ENCODE peak calls at places on chromosome 6, in nine cellular contexts. One of them, this sample, is unnamed.

GRCh38 chr6:17928514-17929430 is 58.7 kb downstream of the KIF13A start:
- DNase-seq in KBM-7: no peak
- DNase-seq in ovary: no peak
- DNase-seq in spleen: no peak
- DNase-seq in cardiac muscle cell: peak
- DNase-seq in T follicular helper cell: no peak
- DNase-seq in left ventricle myocardium superior: no peak
- DNase-seq in non-pigmented ciliary epithelial cell: no peak
- DNase-seq in heart left ventricle: no peak
- DNase-seq in this sample: no peak

GRCh38 chr6:24935753-24936152 is at the start of gene RIPOR2:
- DNase-seq in left ventricle myocardium superior: peak
- DNase-seq in ovary: no peak
- DNase-seq in heart left ventricle: peak
- DNase-seq in KBM-7: no peak
- DNase-seq in non-pigmented ciliary epithelial cell: no peak
- DNase-seq in spleen: peak
- DNase-seq in cardiac muscle cell: no peak
- DNase-seq in T follicular helper cell: peak
- DNase-seq in this sample: no peak

GRCh38 chr6:131717815-131718214 is 7.0 kb upstream of the CTAGE9 start:
- DNase-seq in ovary: no peak
- DNase-seq in heart left ventricle: no peak
- DNase-seq in left ventricle myocardium superior: no peak
- DNase-seq in spleen: no peak
- DNase-seq in non-pigmented ciliary epithelial cell: no peak
- DNase-seq in KBM-7: no peak
- DNase-seq in cardiac muscle cell: no peak
- DNase-seq in T follicular helper cell: no peak
- DNase-seq in this sample: no peak

GRCh38 chr6:134640229-134640628 is 309.7 kb downstream of the ALDH8A1 start:
- DNase-seq in non-pigmented ciliary epithelial cell: no peak
- DNase-seq in KBM-7: no peak
- DNase-seq in cardiac muscle cell: no peak
- DNase-seq in T follicular helper cell: no peak
- DNase-seq in spleen: no peak
- DNase-seq in heart left ventricle: no peak
- DNase-seq in left ventricle myocardium superior: no peak
- DNase-seq in ovary: no peak
- DNase-seq in this sample: no peak

GRCh38 chr6:66396145-66396544 is 689.1 kb upstream of the EYS start:
- DNase-seq in cardiac muscle cell: no peak
- DNase-seq in KBM-7: no peak
- DNase-seq in non-pigmented ciliary epithelial cell: no peak
- DNase-seq in spleen: no peak
- DNase-seq in T follicular helper cell: no peak
- DNase-seq in heart left ventricle: no peak
- DNase-seq in ovary: no peak
- DNase-seq in left ventricle myocardium superior: peak
- DNase-seq in this sample: peak

GRCh38 chr6:26473429-26473757 is 15.6 kb downstream of the BTN2A1 start:
- DNase-seq in heart left ventricle: no peak
- DNase-seq in spleen: no peak
- DNase-seq in KBM-7: no peak
- DNase-seq in ovary: no peak
- DNase-seq in cardiac muscle cell: no peak
- DNase-seq in left ventricle myocardium superior: no peak
- DNase-seq in T follicular helper cell: no peak
- DNase-seq in non-pigmented ciliary epithelial cell: no peak
- DNase-seq in this sample: no peak

GRCh38 chr6:152637422-152638047 is 373 bp upstream of the SYNE1 start:
- DNase-seq in ovary: no peak
- DNase-seq in spleen: no peak
- DNase-seq in non-pigmented ciliary epithelial cell: no peak
- DNase-seq in cardiac muscle cell: peak
- DNase-seq in KBM-7: no peak
- DNase-seq in T follicular helper cell: no peak
- DNase-seq in left ventricle myocardium superior: no peak
- DNase-seq in heart left ventricle: no peak
- DNase-seq in this sample: no peak

GRCh38 chr6:52497652-52498408 is 77.7 kb downstream of the EFHC1 start:
- DNase-seq in cardiac muscle cell: no peak
- DNase-seq in spleen: no peak
- DNase-seq in non-pigmented ciliary epithelial cell: no peak
- DNase-seq in heart left ventricle: no peak
- DNase-seq in KBM-7: no peak
- DNase-seq in left ventricle myocardium superior: peak
- DNase-seq in T follicular helper cell: no peak
- DNase-seq in ovary: no peak
- DNase-seq in this sample: no peak

GRCh38 chr6:5672581-5673011 is 334.1 kb downstream of the NRN1 start:
- DNase-seq in KBM-7: no peak
- DNase-seq in spleen: no peak
- DNase-seq in T follicular helper cell: no peak
- DNase-seq in ovary: no peak
- DNase-seq in heart left ventricle: no peak
- DNase-seq in cardiac muscle cell: peak
- DNase-seq in non-pigmented ciliary epithelial cell: peak
- DNase-seq in left ventricle myocardium superior: no peak
- DNase-seq in this sample: no peak

This sample was measured in kidney.